ENCODE peak calls at places on chromosomes 11 and 22, in nine cellular contexts. One of them, this sample, is unnamed.
A peak's percentile ranks its signal among the peaks of the same experiment; 100 is the strongest.

GRCh38 chr11:69280451-69280850 is 13.5 kb upstream of the MYEOV start:
- DNase-seq in sigmoid colon: no peak
- DNase-seq in K562: no peak
- DNase-seq in SK-N-SH: no peak
- DNase-seq in esophagus muscularis mucosa: no peak
- DNase-seq in stomach: no peak
- DNase-seq in tibial nerve: no peak
- DNase-seq in ovary: no peak
- DNase-seq in A549: no peak
- DNase-seq in this sample: no peak

GRCh38 chr11:66607126-66607834 is 9.2 kb upstream of the RBM14 start:
- DNase-seq in K562: no peak
- DNase-seq in ovary: peak; percentile 89
- DNase-seq in tibial nerve: peak; percentile 74
- DNase-seq in A549: no peak
- DNase-seq in SK-N-SH: no peak
- DNase-seq in stomach: peak; percentile 53
- DNase-seq in sigmoid colon: peak; percentile 96
- DNase-seq in esophagus muscularis mucosa: peak; percentile 92
- DNase-seq in this sample: peak; percentile 84

GRCh38 chr11:13233173-13233572 is 44.4 kb upstream of the BMAL1 start:
- DNase-seq in SK-N-SH: no peak
- DNase-seq in K562: no peak
- DNase-seq in ovary: no peak
- DNase-seq in sigmoid colon: no peak
- DNase-seq in stomach: no peak
- DNase-seq in esophagus muscularis mucosa: no peak
- DNase-seq in tibial nerve: no peak
- DNase-seq in A549: no peak
- DNase-seq in this sample: no peak

GRCh38 chr11:126303623-126304456 is at the start of gene DCPS:
- DNase-seq in tibial nerve: peak; percentile 77
- DNase-seq in SK-N-SH: peak; percentile 98
- DNase-seq in stomach: peak; percentile 92
- DNase-seq in K562: peak; percentile 96
- DNase-seq in esophagus muscularis mucosa: peak; percentile 96
- DNase-seq in ovary: peak; percentile 89
- DNase-seq in A549: peak; percentile 88
- DNase-seq in sigmoid colon: peak; percentile 94
- DNase-seq in this sample: peak; percentile 92

GRCh38 chr11:59206635-59207034 is 6.1 kb downstream of the MPEG1 start:
- DNase-seq in stomach: peak; percentile 55
- DNase-seq in A549: peak; percentile 48
- DNase-seq in tibial nerve: peak; percentile 58
- DNase-seq in SK-N-SH: peak; percentile 34
- DNase-seq in sigmoid colon: no peak
- DNase-seq in ovary: no peak
- DNase-seq in esophagus muscularis mucosa: no peak
- DNase-seq in K562: peak; percentile 38
- DNase-seq in this sample: peak; percentile 59

GRCh38 chr11:64298966-64299846 is 952 bp upstream of the CATSPERZ start:
- DNase-seq in esophagus muscularis mucosa: no peak
- DNase-seq in stomach: peak; percentile 79
- DNase-seq in ovary: peak; percentile 60
- DNase-seq in tibial nerve: peak; percentile 53
- DNase-seq in SK-N-SH: no peak
- DNase-seq in K562: no peak
- DNase-seq in sigmoid colon: peak; percentile 88
- DNase-seq in A549: no peak
- DNase-seq in this sample: peak; percentile 57

GRCh38 chr11:66328307-66329144 is 7.7 kb downstream of the RIN1 start:
- DNase-seq in sigmoid colon: peak; percentile 88
- DNase-seq in ovary: peak; percentile 63
- DNase-seq in stomach: peak; percentile 80
- DNase-seq in SK-N-SH: peak; percentile 93
- DNase-seq in esophagus muscularis mucosa: no peak
- DNase-seq in tibial nerve: peak; percentile 80
- DNase-seq in A549: peak; percentile 78
- DNase-seq in K562: peak; percentile 86
- DNase-seq in this sample: peak; percentile 82

GRCh38 chr11:27611946-27612455 is 88.3 kb downstream of the BDNF start:
- DNase-seq in SK-N-SH: no peak
- DNase-seq in tibial nerve: no peak
- DNase-seq in esophagus muscularis mucosa: no peak
- DNase-seq in K562: no peak
- DNase-seq in stomach: no peak
- DNase-seq in A549: no peak
- DNase-seq in ovary: no peak
- DNase-seq in sigmoid colon: no peak
- DNase-seq in this sample: no peak

GRCh38 chr22:17867160-17867785 is 93.0 kb upstream of the BID start:
- DNase-seq in esophagus muscularis mucosa: no peak
- DNase-seq in ovary: peak; percentile 39
- DNase-seq in SK-N-SH: peak; percentile 41
- DNase-seq in stomach: no peak
- DNase-seq in tibial nerve: no peak
- DNase-seq in K562: peak; percentile 58
- DNase-seq in A549: no peak
- DNase-seq in sigmoid colon: peak; percentile 84
- DNase-seq in this sample: peak; percentile 86

GRCh38 chr22:29156507-29156906 is 49.2 kb upstream of the EMID1 start:
- DNase-seq in stomach: no peak
- DNase-seq in esophagus muscularis mucosa: no peak
- DNase-seq in K562: no peak
- DNase-seq in A549: no peak
- DNase-seq in sigmoid colon: peak; percentile 46
- DNase-seq in tibial nerve: no peak
- DNase-seq in ovary: no peak
- DNase-seq in SK-N-SH: no peak
- DNase-seq in this sample: no peak

GRCh38 chr11:15967166-15967565 is 389.2 kb downstream of the SOX6 start:
- DNase-seq in tibial nerve: no peak
- DNase-seq in sigmoid colon: no peak
- DNase-seq in K562: peak; percentile 41
- DNase-seq in stomach: no peak
- DNase-seq in SK-N-SH: no peak
- DNase-seq in esophagus muscularis mucosa: no peak
- DNase-seq in ovary: no peak
- DNase-seq in A549: peak; percentile 13
- DNase-seq in this sample: peak; percentile 65

GRCh38 chr11:36449566-36450390 is 60.3 kb downstream of the TRAF6 start:
- DNase-seq in sigmoid colon: no peak
- DNase-seq in ovary: no peak
- DNase-seq in tibial nerve: no peak
- DNase-seq in SK-N-SH: no peak
- DNase-seq in A549: no peak
- DNase-seq in esophagus muscularis mucosa: no peak
- DNase-seq in stomach: no peak
- DNase-seq in K562: no peak
- DNase-seq in this sample: no peak

GRCh38 chr11:33948494-33948893 is 56.6 kb upstream of the LMO2 start:
- DNase-seq in K562: no peak
- DNase-seq in esophagus muscularis mucosa: no peak
- DNase-seq in sigmoid colon: no peak
- DNase-seq in ovary: no peak
- DNase-seq in A549: no peak
- DNase-seq in SK-N-SH: no peak
- DNase-seq in stomach: no peak
- DNase-seq in tibial nerve: no peak
- DNase-seq in this sample: no peak

GRCh38 chr11:88103337-88104206 is 71.7 kb downstream of the RAB38 start:
- DNase-seq in sigmoid colon: no peak
- DNase-seq in esophagus muscularis mucosa: no peak
- DNase-seq in A549: peak; percentile 58
- DNase-seq in ovary: no peak
- DNase-seq in K562: peak; percentile 35
- DNase-seq in tibial nerve: no peak
- DNase-seq in SK-N-SH: peak; percentile 15
- DNase-seq in stomach: no peak
- DNase-seq in this sample: peak; percentile 14

GRCh38 chr22:19524170-19525115 is at the start of gene CLDN5:
- DNase-seq in tibial nerve: no peak
- DNase-seq in SK-N-SH: peak; percentile 89
- DNase-seq in stomach: no peak
- DNase-seq in sigmoid colon: no peak
- DNase-seq in A549: no peak
- DNase-seq in esophagus muscularis mucosa: no peak
- DNase-seq in K562: peak; percentile 69
- DNase-seq in ovary: no peak
- DNase-seq in this sample: no peak

GRCh38 chr22:45688606-45689080 is 17.0 kb downstream of the ATXN10 start:
- DNase-seq in sigmoid colon: no peak
- DNase-seq in stomach: no peak
- DNase-seq in ovary: no peak
- DNase-seq in tibial nerve: no peak
- DNase-seq in K562: no peak
- DNase-seq in SK-N-SH: peak; percentile 23
- DNase-seq in A549: peak; percentile 37
- DNase-seq in esophagus muscularis mucosa: no peak
- DNase-seq in this sample: no peak

GRCh38 chr11:10913996-10914514 is 56.2 kb upstream of the ZBED5 start:
- DNase-seq in tibial nerve: no peak
- DNase-seq in stomach: no peak
- DNase-seq in ovary: no peak
- DNase-seq in SK-N-SH: no peak
- DNase-seq in K562: no peak
- DNase-seq in A549: no peak
- DNase-seq in esophagus muscularis mucosa: no peak
- DNase-seq in sigmoid colon: no peak
- DNase-seq in this sample: no peak

GRCh38 chr11:122808494-122808893 is 29.8 kb upstream of the CRTAM start:
- DNase-seq in tibial nerve: no peak
- DNase-seq in SK-N-SH: no peak
- DNase-seq in esophagus muscularis mucosa: no peak
- DNase-seq in K562: no peak
- DNase-seq in sigmoid colon: no peak
- DNase-seq in ovary: no peak
- DNase-seq in A549: no peak
- DNase-seq in stomach: no peak
- DNase-seq in this sample: peak; percentile 10

GRCh38 chr22:31715157-31715778 is 34.7 kb downstream of the PRR14L start:
- DNase-seq in esophagus muscularis mucosa: no peak
- DNase-seq in A549: no peak
- DNase-seq in sigmoid colon: no peak
- DNase-seq in K562: no peak
- DNase-seq in stomach: no peak
- DNase-seq in SK-N-SH: peak; percentile 66
- DNase-seq in ovary: no peak
- DNase-seq in tibial nerve: no peak
- DNase-seq in this sample: no peak

GRCh38 chr11:77503006-77503405 is 29.1 kb upstream of the PAK1 start:
- DNase-seq in tibial nerve: no peak
- DNase-seq in ovary: no peak
- DNase-seq in K562: no peak
- DNase-seq in stomach: no peak
- DNase-seq in A549: no peak
- DNase-seq in esophagus muscularis mucosa: no peak
- DNase-seq in sigmoid colon: no peak
- DNase-seq in SK-N-SH: peak; percentile 54
- DNase-seq in this sample: no peak
- H3K9me3 ChIP-seq in tibial nerve: no peaks in the 10 kb centered on the region
- H3K9me3 ChIP-seq in ovary: no peaks in the 10 kb centered on the region
- H3K9me3 ChIP-seq in K562: no peaks in the 10 kb centered on the region
- H3K9me3 ChIP-seq in stomach: no peaks in the 10 kb centered on the region
- H3K9me3 ChIP-seq in A549: no peaks in the 10 kb centered on the region
- H3K9me3 ChIP-seq in esophagus muscularis mucosa: no peaks in the 10 kb centered on the region
- H3K9me3 ChIP-seq in sigmoid colon: no peaks in the 10 kb centered on the region
- H3K9me3 ChIP-seq in SK-N-SH: no peaks in the 10 kb centered on the region
- H3K9me3 ChIP-seq in this sample: no peaks in the 10 kb centered on the region

GRCh38 chr22:44263547-44263946 is 49.2 kb downstream of the SHISAL1 start:
- DNase-seq in A549: no peak
- DNase-seq in K562: no peak
- DNase-seq in tibial nerve: no peak
- DNase-seq in sigmoid colon: peak; percentile 46
- DNase-seq in ovary: no peak
- DNase-seq in esophagus muscularis mucosa: no peak
- DNase-seq in SK-N-SH: no peak
- DNase-seq in stomach: no peak
- DNase-seq in this sample: no peak
- TF ChIP-seq EP300 in A549: no peak
- TF ChIP-seq EP300 in K562: no peak
- TF ChIP-seq EP300 in tibial nerve: no peak
- TF ChIP-seq EP300 in sigmoid colon: no peak
- TF ChIP-seq EP300 in ovary: no peak
- TF ChIP-seq EP300 in esophagus muscularis mucosa: no peak
- TF ChIP-seq EP300 in SK-N-SH: no peak
- TF ChIP-seq EP300 in stomach: no peak
- TF ChIP-seq EP300 in this sample: no peak

GRCh38 chr22:38018938-38019827 is 34.8 kb upstream of the SOX10 start:
- DNase-seq in A549: no peak
- DNase-seq in SK-N-SH: no peak
- DNase-seq in stomach: no peak
- DNase-seq in ovary: no peak
- DNase-seq in K562: no peak
- DNase-seq in tibial nerve: no peak
- DNase-seq in sigmoid colon: no peak
- DNase-seq in esophagus muscularis mucosa: no peak
- DNase-seq in this sample: no peak

GRCh38 chr22:38017939-38018885 is 33.9 kb upstream of the SOX10 start:
- DNase-seq in SK-N-SH: no peak
- DNase-seq in ovary: no peak
- DNase-seq in esophagus muscularis mucosa: no peak
- DNase-seq in sigmoid colon: no peak
- DNase-seq in tibial nerve: no peak
- DNase-seq in K562: no peak
- DNase-seq in A549: no peak
- DNase-seq in stomach: no peak
- DNase-seq in this sample: no peak

GRCh38 chr22:38014083-38014482 is 29.7 kb upstream of the SOX10 start:
- DNase-seq in tibial nerve: no peak
- DNase-seq in ovary: no peak
- DNase-seq in stomach: no peak
- DNase-seq in sigmoid colon: no peak
- DNase-seq in A549: no peak
- DNase-seq in esophagus muscularis mucosa: no peak
- DNase-seq in SK-N-SH: no peak
- DNase-seq in K562: no peak
- DNase-seq in this sample: no peak

GRCh38 chr22:38016182-38017078 is 32.1 kb upstream of the SOX10 start:
- DNase-seq in tibial nerve: peak; percentile 52
- DNase-seq in K562: no peak
- DNase-seq in SK-N-SH: no peak
- DNase-seq in ovary: peak; percentile 75
- DNase-seq in esophagus muscularis mucosa: no peak
- DNase-seq in stomach: peak; percentile 70
- DNase-seq in sigmoid colon: peak; percentile 86
- DNase-seq in A549: no peak
- DNase-seq in this sample: peak; percentile 52

GRCh38 chr22:38017272-38017920 is 33.0 kb upstream of the SOX10 start:
- DNase-seq in SK-N-SH: no peak
- DNase-seq in A549: no peak
- DNase-seq in esophagus muscularis mucosa: no peak
- DNase-seq in K562: no peak
- DNase-seq in ovary: peak; percentile 82
- DNase-seq in sigmoid colon: peak; percentile 93
- DNase-seq in stomach: peak; percentile 74
- DNase-seq in tibial nerve: peak; percentile 71
- DNase-seq in this sample: peak; percentile 75
- TF ChIP-seq CTCF in SK-N-SH: no peak
- TF ChIP-seq CTCF in A549: no peak
- TF ChIP-seq CTCF in esophagus muscularis mucosa: no peak
- TF ChIP-seq CTCF in K562: no peak
- TF ChIP-seq CTCF in ovary: no peak
- TF ChIP-seq CTCF in sigmoid colon: no peak
- TF ChIP-seq CTCF in stomach: no peak
- TF ChIP-seq CTCF in tibial nerve: peak; percentile 9
- TF ChIP-seq CTCF in this sample: no peak

GRCh38 chr11:2643746-2644145 is 56.0 kb downstream of the KCNQ1OT1 start:
- DNase-seq in esophagus muscularis mucosa: no peak
- DNase-seq in SK-N-SH: no peak
- DNase-seq in K562: no peak
- DNase-seq in tibial nerve: no peak
- DNase-seq in sigmoid colon: no peak
- DNase-seq in stomach: no peak
- DNase-seq in ovary: no peak
- DNase-seq in A549: no peak
- DNase-seq in this sample: no peak
- H3K9me3 ChIP-seq in esophagus muscularis mucosa: peaks cover 92% of the 10 kb centered on the region
- H3K9me3 ChIP-seq in SK-N-SH: peaks cover 37% of the 10 kb centered on the region
- H3K9me3 ChIP-seq in K562: peaks cover 8% of the 10 kb centered on the region
- H3K9me3 ChIP-seq in tibial nerve: peaks cover 99% of the 10 kb centered on the region
- H3K9me3 ChIP-seq in sigmoid colon: peaks cover 52% of the 10 kb centered on the region
- H3K9me3 ChIP-seq in stomach: peaks cover 21% of the 10 kb centered on the region
- H3K9me3 ChIP-seq in ovary: no peaks in the 10 kb centered on the region
- H3K9me3 ChIP-seq in A549: peaks cover 88% of the 10 kb centered on the region
- H3K9me3 ChIP-seq in this sample: peaks cover 92% of the 10 kb centered on the region